ENCODE peak calls at places on chromosomes 11 and 22, in four cellular contexts. R, N, H and E are unnamed samples.

GRCh38 chr11:79371152-79371551 is 69.7 kb downstream of the TENM4 start:
- DNase-seq in H (no peak), N (no peak), R (no peak), E (no peak)

GRCh38 chr11:32796425-32796824 is 2.0 kb upstream of the CCDC73 start:
- DNase-seq in N (no peak), R (no peak), H (no peak), E (no peak)

GRCh38 chr11:122709042-122709760 is 53.7 kb downstream of the UBASH3B start:
- DNase-seq in R (no peak), H (no peak), N (peak), E (no peak)

GRCh38 chr11:74011360-74012071 is 2.6 kb upstream of the UCP3 start:
- DNase-seq in R (no peak), N (peak), H (no peak), E (peak)

GRCh38 chr11:19458721-19459120 is 218.0 kb upstream of the E2F8 start:
- DNase-seq in H (no peak), N (no peak), R (no peak), E (no peak)

GRCh38 chr11:119307219-119307618 is 9.7 kb downstream of the MCAM start:
- DNase-seq in H (no peak), N (no peak), R (no peak), E (no peak)

GRCh38 chr22:38772624-38772873 is 16.8 kb upstream of the SUN2 start:
- DNase-seq in N (no peak), H (no peak), R (no peak), E (no peak)

GRCh38 chr11:69328231-69328630 is 34.3 kb downstream of the MYEOV start:
- DNase-seq in H (no peak), N (no peak), R (no peak), E (no peak)

GRCh38 chr11:10800292-10800691 is 8.4 kb downstream of the EIF4G2 start:
- DNase-seq in N (no peak), R (no peak), H (no peak), E (no peak)

GRCh38 chr11:131666006-131666405 is 295.6 kb downstream of the NTM start:
- DNase-seq in R (no peak), N (no peak), H (no peak), E (no peak)

GRCh38 chr22:46107089-46107664 is 43.1 kb upstream of the PPARA start:
- DNase-seq in R (no peak), N (no peak), H (peak), E (no peak)

GRCh38 chr11:129930306-129930705 is 34.9 kb upstream of the NFRKB start:
- DNase-seq in R (no peak), N (peak), H (no peak), E (no peak)

GRCh38 chr22:24005201-24005600 is at the start of gene GSTT4:
- DNase-seq in R (no peak), H (no peak), N (no peak), E (no peak)

GRCh38 chr22:28143206-28143605 is 224.2 kb upstream of the PITPNB start:
- DNase-seq in H (no peak), R (no peak), N (no peak), E (no peak)

GRCh38 chr22:28244760-28245159 is 325.7 kb upstream of the PITPNB start:
- DNase-seq in N (no peak), H (no peak), R (no peak), E (peak)

GRCh38 chr11:33040862-33041453 is 1.6 kb downstream of the TCP11L1 start:
- DNase-seq in R (no peak), N (no peak), H (no peak), E (peak)

GRCh38 chr22:35140879-35141745 is 75.2 kb downstream of the ISX start:
- DNase-seq in R (peak), H (no peak), N (no peak), E (peak)

GRCh38 chr22:38098410-38099249 is 11.9 kb downstream of the BAIAP2L2 start:
- DNase-seq in R (no peak), H (no peak), N (peak), E (no peak)

GRCh38 chr11:62127941-62128770 is 4.3 kb downstream of the INCENP start:
- DNase-seq in R (no peak), N (no peak), H (no peak), E (no peak)

DNA sequence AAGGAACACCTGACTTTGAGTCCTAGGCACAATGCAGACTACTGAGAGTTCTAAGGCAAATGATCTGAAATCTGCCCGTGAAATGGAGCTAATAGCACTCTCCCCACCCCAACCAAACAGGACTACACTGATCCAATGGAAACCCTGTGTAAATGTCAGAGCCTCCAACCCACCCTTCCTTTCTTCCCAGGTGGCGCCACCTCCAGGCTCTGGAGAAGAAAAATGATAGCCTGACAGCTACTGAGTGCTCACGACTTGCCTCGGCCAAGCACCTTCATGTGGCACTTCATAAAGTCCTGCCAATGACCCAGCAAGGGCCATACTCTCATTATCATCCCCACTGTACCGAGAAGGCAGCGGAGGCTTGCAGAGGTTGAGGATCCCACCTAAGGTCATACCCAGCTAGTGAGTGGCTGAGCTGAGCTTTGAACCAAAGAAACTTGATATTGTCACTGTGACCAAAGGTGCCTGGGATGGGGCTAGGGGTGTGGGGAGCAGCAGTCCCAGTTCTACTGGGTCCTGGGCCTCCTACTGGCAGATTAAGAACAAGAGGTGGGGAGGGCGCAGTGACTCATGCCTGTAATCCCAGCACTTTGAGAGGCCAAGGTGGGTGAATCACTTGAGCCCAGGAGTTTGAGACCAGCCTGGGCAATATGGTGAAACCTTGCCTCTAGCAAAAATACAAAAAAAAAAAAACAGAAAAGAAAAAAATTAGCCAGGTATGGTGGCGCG is 20.5 kb downstream of the TST start:
- DNase-seq in N (peak), R (no peak), H (no peak), E (peak)
- TF ChIP-seq POLR2A in N (no peak), R (no peak), H (no peak), E (no peak)

GRCh38 chr11:60989108-60989650 is 17.7 kb downstream of the CD6 start:
- DNase-seq in H (peak), N (no peak), R (no peak), E (no peak)
- TF ChIP-seq POLR2A in H (no peak), N (no peak), R (no peak), E (no peak)

GRCh38 chr22:44495629-44496028 is 2.4 kb downstream of the RTL6 start:
- DNase-seq in R (no peak), H (no peak), N (no peak), E (no peak)

GRCh38 chr22:44496305-44496704 is 1.7 kb downstream of the RTL6 start:
- DNase-seq in R (no peak), N (no peak), H (no peak), E (no peak)

GRCh38 chr22:44496844-44497217 is 1.2 kb downstream of the RTL6 start:
- DNase-seq in N (no peak), R (no peak), H (no peak), E (no peak)

GRCh38 chr22:44497218-44497903 is 672 bp downstream of the RTL6 start:
- DNase-seq in R (peak), N (peak), H (no peak), E (no peak)

DNA sequence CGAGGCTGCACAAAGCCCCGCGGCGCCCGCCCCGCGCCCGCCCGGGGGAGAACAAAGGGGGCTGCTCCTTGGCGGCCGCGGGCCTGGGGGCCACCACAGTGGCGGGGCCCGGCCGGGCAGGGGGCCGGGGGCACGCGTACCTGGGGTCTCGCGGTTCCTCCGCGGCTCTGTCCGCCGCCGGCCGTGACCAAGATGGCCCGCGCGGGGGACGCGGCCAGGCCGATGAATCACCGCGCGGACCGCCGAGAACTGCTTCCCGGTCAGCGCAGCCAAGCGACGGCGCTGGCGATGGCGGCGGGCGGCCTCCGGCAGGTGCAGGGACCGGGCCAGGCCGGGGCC is at the start of gene RTL6:
- DNase-seq in R (no peak), H (no peak), N (peak), E (no peak)
- TF ChIP-seq POLR2A in R (no peak), H (peak), N (peak), E (no peak)

DNA sequence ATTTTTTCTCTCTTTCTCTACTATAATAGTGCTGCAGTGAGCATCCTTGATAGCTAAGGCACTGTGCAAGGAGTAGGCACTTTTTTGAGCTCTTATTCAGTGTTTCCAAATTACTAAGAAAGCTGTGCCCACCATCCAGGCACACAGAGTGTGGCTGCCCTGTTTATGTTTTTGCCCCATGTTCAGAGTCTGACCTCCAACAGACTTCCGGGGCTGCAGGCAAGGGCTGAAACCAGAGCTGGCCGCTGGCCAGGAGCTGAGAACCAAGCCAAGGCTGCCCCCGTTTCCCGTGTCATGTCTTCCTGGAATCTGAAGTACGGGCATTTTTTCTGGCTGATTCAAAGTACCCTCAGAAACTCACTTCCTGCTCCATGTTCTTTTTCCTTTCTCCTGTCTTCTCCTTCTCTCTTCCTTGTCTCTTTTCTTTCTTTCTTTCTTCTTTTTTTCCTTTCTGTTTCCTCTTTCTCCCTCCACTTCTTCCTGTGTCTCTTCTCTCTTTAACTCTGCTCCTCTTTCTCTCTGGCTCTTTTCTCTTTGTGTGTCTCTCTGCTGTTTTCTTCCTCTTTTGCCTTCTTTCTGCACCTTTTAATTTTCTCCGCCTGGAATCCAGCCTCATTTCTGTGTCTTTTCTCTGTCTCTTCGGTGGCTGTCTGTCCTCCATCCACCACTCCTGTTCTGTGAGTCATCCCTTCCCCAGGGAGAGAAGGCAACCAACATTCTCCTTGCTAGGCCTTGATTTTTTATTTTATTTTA is 17.0 kb upstream of the KCTD14 start:
- DNase-seq in R (peak), H (peak), N (peak), E (peak)
- TF ChIP-seq POLR2A in R (no peak), H (no peak), N (no peak), E (no peak)

GRCh38 chr11:86664930-86665329 is 7.5 kb downstream of the ME3 start:
- DNase-seq in R (no peak), N (no peak), H (no peak), E (no peak)
- TF ChIP-seq POLR2A in R (no peak), N (no peak), H (no peak), E (no peak)

GRCh38 chr22:31246687-31247086 is 34.6 kb downstream of the LIMK2 start:
- DNase-seq in R (no peak), H (no peak), N (no peak), E (no peak)

GRCh38 chr22:31248965-31249940 is 37.2 kb downstream of the LIMK2 start:
- DNase-seq in R (no peak), N (no peak), H (no peak), E (no peak)

GRCh38 chr22:31250740-31251330 is 38.7 kb downstream of the LIMK2 start:
- DNase-seq in R (no peak), H (no peak), N (no peak), E (no peak)

GRCh38 chr22:31247726-31248125 is 35.6 kb downstream of the LIMK2 start:
- DNase-seq in N (no peak), H (no peak), R (no peak), E (no peak)

DNA sequence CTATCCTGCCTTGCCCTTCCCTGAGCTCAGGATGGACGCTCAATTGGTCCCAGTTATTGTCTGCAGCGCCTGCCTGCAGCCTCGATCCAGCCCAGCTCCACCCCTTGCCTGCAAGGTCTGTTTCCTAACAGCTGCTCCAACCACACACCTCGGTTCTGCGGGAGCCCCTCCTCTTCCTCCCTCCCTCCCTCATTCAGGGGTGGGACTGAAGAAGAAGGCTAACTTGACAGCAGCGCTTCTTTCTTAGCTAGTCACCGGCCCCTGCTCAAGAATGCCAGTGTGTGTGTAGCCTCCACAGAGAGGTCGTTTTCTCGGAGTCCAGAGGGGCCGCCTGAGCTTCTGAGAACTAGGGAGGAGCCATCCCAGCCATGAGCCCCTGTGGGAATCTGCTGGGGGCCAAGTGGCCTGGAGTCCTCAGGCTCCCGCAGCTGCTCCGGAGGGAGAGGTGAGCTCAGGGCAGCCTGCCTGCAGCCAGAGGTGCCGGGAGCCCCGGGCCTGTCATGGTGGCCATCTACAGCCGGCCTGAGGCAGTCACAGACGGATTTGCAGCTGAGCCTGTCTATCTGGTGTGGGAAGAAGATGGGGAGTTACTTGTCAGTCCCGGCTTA is 36.1 kb downstream of the LIMK2 start:
- DNase-seq in H (peak), R (peak), N (peak), E (peak)
- TF ChIP-seq POLR2A in H (peak), R (no peak), N (peak), E (no peak)

GRCh38 chr11:93020248-93021088 is 51.0 kb downstream of the MTNR1B start:
- DNase-seq in R (no peak), H (peak), N (peak), E (no peak)
- TF ChIP-seq POLR2A in R (no peak), H (no peak), N (no peak), E (no peak)

DNA sequence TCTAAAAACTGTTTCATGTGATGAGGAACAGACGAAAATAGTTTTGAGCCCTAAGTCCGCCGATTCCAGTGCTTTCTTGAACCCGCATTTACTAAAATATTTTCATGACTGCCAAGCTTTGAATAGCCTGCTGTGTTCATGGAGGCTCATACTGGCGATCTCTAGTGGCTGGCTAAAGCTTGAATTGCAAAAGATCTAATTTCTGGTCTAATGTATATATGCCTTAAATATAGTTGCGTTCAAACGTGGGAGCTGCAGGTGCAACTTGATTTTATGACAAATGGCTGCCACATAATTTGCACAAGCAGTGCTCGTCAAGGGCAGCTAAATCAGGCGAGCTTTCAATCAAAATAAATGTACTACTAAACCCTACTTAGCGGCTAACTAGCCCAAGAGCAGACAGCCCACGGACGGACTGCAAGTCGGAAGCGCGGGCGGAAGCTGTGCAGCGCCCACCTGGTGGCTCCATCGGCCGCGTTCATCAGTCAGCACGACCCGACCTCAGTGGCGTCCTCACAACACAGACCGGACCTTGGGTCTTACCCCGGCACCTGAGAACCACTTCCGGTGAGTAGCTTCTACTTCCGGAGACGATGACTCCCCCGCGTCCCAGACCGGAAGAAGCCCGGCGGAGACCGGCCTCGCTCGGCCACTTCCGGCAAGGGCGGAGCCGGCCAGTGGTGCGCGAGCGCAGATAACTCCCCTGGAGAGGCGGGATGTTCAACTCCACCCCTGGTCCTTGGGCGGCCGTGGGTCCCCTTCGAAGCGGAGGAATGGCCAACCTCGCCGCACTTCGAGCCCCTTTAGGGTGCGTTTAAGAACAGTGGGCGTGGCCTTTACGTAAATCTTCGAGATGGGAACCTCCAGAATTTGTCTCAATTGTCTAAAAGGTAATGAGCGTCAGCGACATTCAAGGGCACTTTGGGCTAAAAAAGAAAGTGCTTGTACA is 6.1 kb downstream of the RPL27A start:
- DNase-seq in H (peak), R (peak), N (peak), E (peak)
- TF ChIP-seq POLR2A in H (peak), R (peak), N (peak), E (peak)

GRCh38 chr11:65645710-65646109 is 7.8 kb downstream of the SIPA1 start:
- DNase-seq in N (peak), H (no peak), R (no peak), E (no peak)

GRCh38 chr11:65646921-65647701 is 9.2 kb downstream of the SIPA1 start:
- DNase-seq in H (no peak), R (no peak), N (no peak), E (no peak)

GRCh38 chr11:65643971-65644370 is 6.1 kb downstream of the SIPA1 start:
- DNase-seq in N (no peak), H (no peak), R (no peak), E (peak)

GRCh38 chr11:65646288-65646734 is 8.4 kb downstream of the SIPA1 start:
- DNase-seq in H (no peak), N (no peak), R (no peak), E (no peak)

GRCh38 chr11:65644837-65645236 is 6.9 kb downstream of the SIPA1 start:
- DNase-seq in N (no peak), R (no peak), H (no peak), E (no peak)
- TF ChIP-seq POLR2A in N (no peak), R (no peak), H (no peak), E (no peak)

DNA sequence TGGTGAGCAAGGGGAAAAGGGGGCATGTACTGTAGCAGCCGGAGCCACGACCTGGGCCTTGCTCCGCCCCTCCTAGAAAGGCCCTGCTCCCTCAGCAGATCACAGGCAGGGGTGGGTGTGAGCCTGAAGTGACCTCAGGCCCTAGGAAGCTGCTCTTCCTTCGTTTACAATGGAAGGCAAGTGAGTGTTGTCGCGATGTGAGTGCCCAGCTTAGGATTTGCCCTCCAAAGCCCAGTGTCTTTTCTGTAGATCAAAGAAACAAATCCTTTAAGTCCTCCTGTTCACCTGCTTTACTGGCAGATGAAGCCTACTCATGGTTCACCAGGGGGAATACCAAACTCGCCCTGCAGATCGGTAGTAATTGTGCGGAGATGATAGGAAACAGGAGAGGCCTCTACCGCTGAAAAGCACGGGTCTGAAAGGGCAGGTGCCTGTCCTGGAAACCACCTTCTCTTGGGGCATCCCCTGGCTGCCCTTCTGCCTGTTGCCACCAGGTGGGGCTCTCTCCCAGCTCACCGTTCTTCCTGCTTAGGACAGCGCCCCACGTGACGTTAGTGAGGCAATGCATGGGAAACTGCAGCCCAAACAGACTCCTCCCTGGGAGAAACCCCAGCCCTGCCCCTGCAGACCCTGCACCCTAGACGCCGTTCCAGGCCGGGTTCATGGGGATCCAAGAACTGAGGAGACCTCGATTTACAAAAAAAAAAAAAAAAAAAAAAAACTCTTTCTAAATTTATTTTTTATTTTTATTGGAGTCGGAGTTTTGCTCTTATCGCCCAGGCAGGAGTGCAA is 45.9 kb upstream of the RAB1B start:
- DNase-seq in N (peak), H (peak), R (peak), E (peak)
- TF ChIP-seq POLR2A in N (no peak), H (no peak), R (no peak), E (no peak)